ENCODE peak calls at places on chromosomes 16 and 17, in ten cellular contexts. One of them, this sample, is unnamed.

GRCh38 chr17:40901981-40902862 is 17.2 kb upstream of the KRT20 start:
- DNase-seq in HFFc6: peak; percentile 60
- DNase-seq in endodermal cell: peak; percentile 64
- DNase-seq in fibroblast of villous mesenchyme: peak; percentile 60
- DNase-seq in AG09319: no peak
- DNase-seq in non-pigmented ciliary epithelial cell: no peak
- DNase-seq in CD4-positive, alpha-beta T cell: no peak
- DNase-seq in small intestine: peak; percentile 98
- DNase-seq in iris pigment epithelial cell: peak; percentile 62
- DNase-seq in activated naive CD4-positive, alpha-beta T cell treated with anti-CD3 and anti-CD28 coated beads for 36 hours: peak; percentile 10
- DNase-seq in this sample: no peak

GRCh38 chr17:30405161-30405560 is 26.4 kb downstream of the CPD start:
- DNase-seq in HFFc6: no peak
- DNase-seq in endodermal cell: no peak
- DNase-seq in fibroblast of villous mesenchyme: no peak
- DNase-seq in AG09319: no peak
- DNase-seq in non-pigmented ciliary epithelial cell: no peak
- DNase-seq in CD4-positive, alpha-beta T cell: no peak
- DNase-seq in small intestine: no peak
- DNase-seq in iris pigment epithelial cell: no peak
- DNase-seq in activated naive CD4-positive, alpha-beta T cell treated with anti-CD3 and anti-CD28 coated beads for 36 hours: no peak
- DNase-seq in this sample: no peak

GRCh38 chr17:50397111-50397918 is at the start of gene LRRC59:
- DNase-seq in HFFc6: peak; percentile 68
- DNase-seq in endodermal cell: peak; percentile 98
- DNase-seq in fibroblast of villous mesenchyme: peak; percentile 86
- DNase-seq in AG09319: peak; percentile 52
- DNase-seq in non-pigmented ciliary epithelial cell: peak; percentile 35
- DNase-seq in CD4-positive, alpha-beta T cell: peak; percentile 87
- DNase-seq in small intestine: peak; percentile 84
- DNase-seq in iris pigment epithelial cell: peak; percentile 74
- DNase-seq in activated naive CD4-positive, alpha-beta T cell treated with anti-CD3 and anti-CD28 coated beads for 36 hours: peak; percentile 92
- DNase-seq in this sample: peak; percentile 44

GRCh38 chr16:57541754-57542435 is 548 bp upstream of the ADGRG5 start:
- DNase-seq in HFFc6: no peak
- DNase-seq in endodermal cell: peak; percentile 19
- DNase-seq in fibroblast of villous mesenchyme: no peak
- DNase-seq in AG09319: no peak
- DNase-seq in non-pigmented ciliary epithelial cell: no peak
- DNase-seq in CD4-positive, alpha-beta T cell: no peak
- DNase-seq in small intestine: no peak
- DNase-seq in iris pigment epithelial cell: no peak
- DNase-seq in activated naive CD4-positive, alpha-beta T cell treated with anti-CD3 and anti-CD28 coated beads for 36 hours: no peak
- DNase-seq in this sample: no peak

GRCh38 chr16:1884155-1884760 is 12.3 kb upstream of the MEIOB start:
- DNase-seq in HFFc6: no peak
- DNase-seq in endodermal cell: no peak
- DNase-seq in fibroblast of villous mesenchyme: peak; percentile 5
- DNase-seq in AG09319: no peak
- DNase-seq in non-pigmented ciliary epithelial cell: no peak
- DNase-seq in CD4-positive, alpha-beta T cell: no peak
- DNase-seq in small intestine: peak; percentile 71
- DNase-seq in iris pigment epithelial cell: peak; percentile 65
- DNase-seq in activated naive CD4-positive, alpha-beta T cell treated with anti-CD3 and anti-CD28 coated beads for 36 hours: peak; percentile 14
- DNase-seq in this sample: no peak

GRCh38 chr16:66366433-66367299 is at the start of gene CDH5:
- DNase-seq in HFFc6: no peak
- DNase-seq in endodermal cell: peak; percentile 60
- DNase-seq in fibroblast of villous mesenchyme: no peak
- DNase-seq in AG09319: no peak
- DNase-seq in non-pigmented ciliary epithelial cell: no peak
- DNase-seq in CD4-positive, alpha-beta T cell: no peak
- DNase-seq in small intestine: no peak
- DNase-seq in iris pigment epithelial cell: no peak
- DNase-seq in activated naive CD4-positive, alpha-beta T cell treated with anti-CD3 and anti-CD28 coated beads for 36 hours: no peak
- DNase-seq in this sample: no peak

GRCh38 chr16:58853830-58854229 is 119.7 kb upstream of the GOT2 start:
- DNase-seq in HFFc6: no peak
- DNase-seq in endodermal cell: no peak
- DNase-seq in fibroblast of villous mesenchyme: no peak
- DNase-seq in AG09319: no peak
- DNase-seq in non-pigmented ciliary epithelial cell: no peak
- DNase-seq in CD4-positive, alpha-beta T cell: no peak
- DNase-seq in small intestine: no peak
- DNase-seq in iris pigment epithelial cell: no peak
- DNase-seq in activated naive CD4-positive, alpha-beta T cell treated with anti-CD3 and anti-CD28 coated beads for 36 hours: no peak
- DNase-seq in this sample: no peak

GRCh38 chr17:82463881-82464566 is 5.5 kb downstream of the NARF start:
- DNase-seq in HFFc6: no peak
- DNase-seq in endodermal cell: no peak
- DNase-seq in fibroblast of villous mesenchyme: no peak
- DNase-seq in AG09319: no peak
- DNase-seq in non-pigmented ciliary epithelial cell: no peak
- DNase-seq in CD4-positive, alpha-beta T cell: no peak
- DNase-seq in small intestine: no peak
- DNase-seq in iris pigment epithelial cell: no peak
- DNase-seq in activated naive CD4-positive, alpha-beta T cell treated with anti-CD3 and anti-CD28 coated beads for 36 hours: no peak
- DNase-seq in this sample: no peak

GRCh38 chr16:46785076-46785845 is 37.1 kb upstream of the MYLK3 start:
- DNase-seq in HFFc6: no peak
- DNase-seq in endodermal cell: peak; percentile 56
- DNase-seq in fibroblast of villous mesenchyme: no peak
- DNase-seq in AG09319: no peak
- DNase-seq in non-pigmented ciliary epithelial cell: no peak
- DNase-seq in CD4-positive, alpha-beta T cell: no peak
- DNase-seq in small intestine: no peak
- DNase-seq in iris pigment epithelial cell: no peak
- DNase-seq in activated naive CD4-positive, alpha-beta T cell treated with anti-CD3 and anti-CD28 coated beads for 36 hours: no peak
- DNase-seq in this sample: no peak

GRCh38 chr17:81833921-81834830 is 674 bp downstream of the PPP1R27 start:
- DNase-seq in HFFc6: no peak
- DNase-seq in endodermal cell: no peak
- DNase-seq in fibroblast of villous mesenchyme: no peak
- DNase-seq in AG09319: no peak
- DNase-seq in non-pigmented ciliary epithelial cell: no peak
- DNase-seq in CD4-positive, alpha-beta T cell: no peak
- DNase-seq in small intestine: no peak
- DNase-seq in iris pigment epithelial cell: no peak
- DNase-seq in activated naive CD4-positive, alpha-beta T cell treated with anti-CD3 and anti-CD28 coated beads for 36 hours: no peak
- DNase-seq in this sample: no peak

GRCh38 chr16:81445143-81445922 is 725 bp downstream of the CMIP start:
- DNase-seq in HFFc6: peak; percentile 20
- DNase-seq in endodermal cell: peak; percentile 77
- DNase-seq in fibroblast of villous mesenchyme: no peak
- DNase-seq in AG09319: no peak
- DNase-seq in non-pigmented ciliary epithelial cell: no peak
- DNase-seq in CD4-positive, alpha-beta T cell: peak; percentile 26
- DNase-seq in small intestine: peak; percentile 37
- DNase-seq in iris pigment epithelial cell: peak; percentile 34
- DNase-seq in activated naive CD4-positive, alpha-beta T cell treated with anti-CD3 and anti-CD28 coated beads for 36 hours: peak; percentile 58
- DNase-seq in this sample: no peak

This sample was measured in HFF-Myc.